ENCODE peak calls at places on chromosomes 4 and X, in four cellular contexts. One of them, this sample, is unnamed.

GRCh38 chrX:48782795-48783194 is 3.6 kb upstream of the GATA1 start:
- DNase-seq in left cardiac atrium: no peak
- DNase-seq in ELR: no peak
- DNase-seq in AG20443: no peak
- DNase-seq in this sample: no peak

GRCh38 chrX:120380699-120381098 is 18.8 kb downstream of the ATP1B4 start:
- DNase-seq in ELR: peak
- DNase-seq in AG20443: no peak
- DNase-seq in left cardiac atrium: no peak
- DNase-seq in this sample: no peak

GRCh38 chr4:38523524-38524448 is 140.2 kb upstream of the KLF3 start:
- DNase-seq in AG20443: no peak
- DNase-seq in ELR: peak
- DNase-seq in left cardiac atrium: no peak
- DNase-seq in this sample: no peak

GRCh38 chrX:107574054-107574683 is 54.1 kb upstream of the PRPS1 start:
- DNase-seq in AG20443: peak
- DNase-seq in ELR: peak
- DNase-seq in left cardiac atrium: no peak
- DNase-seq in this sample: no peak

GRCh38 chr4:174429701-174430100 is 92.6 kb downstream of the HPGD start:
- DNase-seq in ELR: no peak
- DNase-seq in left cardiac atrium: no peak
- DNase-seq in AG20443: no peak
- DNase-seq in this sample: no peak

GRCh38 chr4:99395595-99396364 is 39.4 kb downstream of the ADH7 start:
- DNase-seq in AG20443: peak
- DNase-seq in ELR: no peak
- DNase-seq in left cardiac atrium: no peak
- DNase-seq in this sample: no peak

GRCh38 chr4:2065106-2065930 is 6.2 kb downstream of the NAT8L start:
- DNase-seq in ELR: no peak
- DNase-seq in left cardiac atrium: no peak
- DNase-seq in AG20443: no peak
- DNase-seq in this sample: no peak

GRCh38 chr4:107997001-107997788 is 7.5 kb downstream of the HADH start:
- DNase-seq in ELR: peak
- DNase-seq in left cardiac atrium: no peak
- DNase-seq in AG20443: peak
- DNase-seq in this sample: no peak

GRCh38 chr4:153154010-153154975 is 50.0 kb upstream of the TRIM2 start:
- DNase-seq in AG20443: no peak
- DNase-seq in left cardiac atrium: no peak
- DNase-seq in ELR: peak
- DNase-seq in this sample: no peak

GRCh38 chr4:17517664-17518063 is 2.7 kb downstream of the CLRN2 start:
- DNase-seq in ELR: no peak
- DNase-seq in left cardiac atrium: no peak
- DNase-seq in AG20443: no peak
- DNase-seq in this sample: no peak

GRCh38 chr4:142485452-142485851 is 360.6 kb downstream of the INPP4B start:
- DNase-seq in ELR: no peak
- DNase-seq in AG20443: no peak
- DNase-seq in left cardiac atrium: no peak
- DNase-seq in this sample: no peak

GRCh38 chrX:74422576-74423288 is 1.4 kb downstream of the SLC16A2 start:
- DNase-seq in AG20443: peak
- DNase-seq in left cardiac atrium: peak
- DNase-seq in ELR: peak
- DNase-seq in this sample: peak

GRCh38 chr4:7207791-7208231 is 15.5 kb downstream of the SORCS2 start:
- DNase-seq in AG20443: peak
- DNase-seq in ELR: no peak
- DNase-seq in left cardiac atrium: no peak
- DNase-seq in this sample: no peak

GRCh38 chr4:27490747-27491146 is 630.1 kb downstream of the STIM2 start:
- DNase-seq in left cardiac atrium: no peak
- DNase-seq in AG20443: no peak
- DNase-seq in ELR: no peak
- DNase-seq in this sample: no peak

GRCh38 chrX:70485466-70485865 is 40.8 kb downstream of the DLG3 start:
- DNase-seq in AG20443: no peak
- DNase-seq in left cardiac atrium: no peak
- DNase-seq in ELR: no peak
- DNase-seq in this sample: no peak

GRCh38 chr4:40838742-40839141 is 89.0 kb downstream of the NSUN7 start:
- DNase-seq in AG20443: no peak
- DNase-seq in ELR: peak
- DNase-seq in left cardiac atrium: no peak
- DNase-seq in this sample: no peak

GRCh38 chr4:65604515-65604914 is 65.8 kb downstream of the EPHA5 start:
- DNase-seq in left cardiac atrium: no peak
- DNase-seq in AG20443: no peak
- DNase-seq in ELR: no peak
- DNase-seq in this sample: no peak

GRCh38 chrX:140815868-140816267 is 106.3 kb downstream of the LINC00632 start:
- DNase-seq in AG20443: peak
- DNase-seq in ELR: peak
- DNase-seq in left cardiac atrium: peak
- DNase-seq in this sample: no peak

GRCh38 chr4:108821056-108821925 is 58.4 kb upstream of the ETNPPL start:
- DNase-seq in AG20443: no peak
- DNase-seq in ELR: peak
- DNase-seq in left cardiac atrium: no peak
- DNase-seq in this sample: no peak

GRCh38 chr4:175066923-175067627 is 148.9 kb downstream of the ADAM29 start:
- DNase-seq in left cardiac atrium: no peak
- DNase-seq in AG20443: no peak
- DNase-seq in ELR: peak
- DNase-seq in this sample: no peak

GRCh38 chr4:110290511-110290910 is 92.1 kb upstream of the ELOVL6 start:
- DNase-seq in ELR: no peak
- DNase-seq in AG20443: no peak
- DNase-seq in left cardiac atrium: no peak
- DNase-seq in this sample: no peak

GRCh38 chrX:65752294-65752693 is 84.8 kb downstream of the MSN start:
- DNase-seq in ELR: no peak
- DNase-seq in AG20443: no peak
- DNase-seq in left cardiac atrium: no peak
- DNase-seq in this sample: no peak

GRCh38 chr4:29805871-29806480 is 914.2 kb upstream of the PCDH7 start:
- DNase-seq in left cardiac atrium: no peak
- DNase-seq in ELR: no peak
- DNase-seq in AG20443: no peak
- DNase-seq in this sample: no peak

GRCh38 chr4:29320947-29321583 is 1399.1 kb upstream of the PCDH7 start:
- DNase-seq in ELR: no peak
- DNase-seq in left cardiac atrium: no peak
- DNase-seq in AG20443: no peak
- DNase-seq in this sample: no peak

GRCh38 chrX:24487576-24487975 is 22.5 kb downstream of the PDK3 start:
- DNase-seq in AG20443: no peak
- DNase-seq in ELR: no peak
- DNase-seq in left cardiac atrium: no peak
- DNase-seq in this sample: no peak

GRCh38 chrX:109990582-109991276 is 12.2 kb upstream of the TMEM164 start:
- DNase-seq in left cardiac atrium: no peak
- DNase-seq in ELR: no peak
- DNase-seq in AG20443: no peak
- DNase-seq in this sample: no peak

GRCh38 chrX:10619311-10620015 is 922 bp downstream of the MID1 start:
- DNase-seq in ELR: no peak
- DNase-seq in left cardiac atrium: no peak
- DNase-seq in AG20443: no peak
- DNase-seq in this sample: no peak

GRCh38 chrX:38868941-38869378 is 67.7 kb downstream of the MID1IP1 start:
- DNase-seq in ELR: peak
- DNase-seq in left cardiac atrium: no peak
- DNase-seq in AG20443: peak
- DNase-seq in this sample: no peak

GRCh38 chrX:26651755-26652154 is 435.8 kb downstream of the MAGEB5 start:
- DNase-seq in AG20443: no peak
- DNase-seq in ELR: peak
- DNase-seq in left cardiac atrium: no peak
- DNase-seq in this sample: no peak

GRCh38 chrX:54715621-54716020 is 82.4 kb downstream of the ITIH6 start:
- DNase-seq in AG20443: no peak
- DNase-seq in ELR: no peak
- DNase-seq in left cardiac atrium: no peak
- DNase-seq in this sample: no peak

GRCh38 chrX:45505214-45505613 is 304.5 kb upstream of the DIPK2B start:
- DNase-seq in ELR: peak
- DNase-seq in AG20443: peak
- DNase-seq in left cardiac atrium: no peak
- DNase-seq in this sample: no peak

GRCh38 chr4:80201326-80202151 is 4.2 kb downstream of the PRDM8 start:
- DNase-seq in ELR: peak
- DNase-seq in left cardiac atrium: peak
- DNase-seq in AG20443: peak
- DNase-seq in this sample: peak

GRCh38 chr4:14871676-14872430 is 130.4 kb upstream of the CPEB2 start:
- DNase-seq in ELR: peak
- DNase-seq in left cardiac atrium: no peak
- DNase-seq in AG20443: no peak
- DNase-seq in this sample: no peak